ENCODE peak calls at places on chromosome 11, in six cellular contexts. F, R, L, P, C and T are unnamed samples.

GRCh38 chr11:125304111-125304639 is 139.6 kb downstream of the PKNOX2 start:
- DNase-seq in F (peak), R (no peak), L (no peak), P (no peak), C (no peak), T (no peak)

GRCh38 chr11:75558939-75559843 is 2.9 kb upstream of the SERPINH1 start:
- DNase-seq in F (no peak), R (no peak), L (no peak), P (no peak), C (no peak), T (peak)

GRCh38 chr11:134571301-134571700 is 159.3 kb upstream of the B3GAT1 start:
- DNase-seq in F (no peak), R (no peak), L (no peak), P (no peak), C (no peak), T (no peak)

GRCh38 chr11:35389897-35390462 is 29.4 kb downstream of the SLC1A2 start:
- DNase-seq in F (no peak), R (no peak), L (no peak), P (no peak), C (no peak), T (no peak)

GRCh38 chr11:64010783-64011182 is 24.5 kb downstream of the OTUB1 start:
- DNase-seq in F (no peak), R (no peak), L (no peak), P (no peak), C (no peak), T (no peak)

GRCh38 chr11:19763315-19763714 is 50.7 kb downstream of the NAV2 start:
- DNase-seq in F (no peak), R (no peak), L (no peak), P (no peak), C (no peak), T (no peak)

GRCh38 chr11:64869571-64870175 is 8.7 kb downstream of the EHD1 start:
- DNase-seq in F (peak), R (no peak), L (no peak), P (no peak), C (no peak), T (no peak)

GRCh38 chr11:121467965-121468364 is 15.2 kb upstream of the SORL1-AS1 start:
- DNase-seq in F (peak), R (peak), L (peak), P (peak), C (no peak), T (peak)

GRCh38 chr11:91926967-91927366 is 297.7 kb upstream of the FAT3 start:
- DNase-seq in F (no peak), R (no peak), L (no peak), P (no peak), C (no peak), T (no peak)

GRCh38 chr11:29120329-29120695 is 896.5 kb downstream of the KCNA4 start:
- DNase-seq in F (no peak), R (no peak), L (no peak), P (no peak), C (no peak), T (no peak)

GRCh38 chr11:119114351-119114750 is 7.0 kb upstream of the HINFP start:
- DNase-seq in F (no peak), R (no peak), L (no peak), P (no peak), C (no peak), T (no peak)

GRCh38 chr11:113465786-113466185 is 9.4 kb downstream of the DRD2 start:
- DNase-seq in F (no peak), R (no peak), L (no peak), P (no peak), C (no peak), T (no peak)

GRCh38 chr11:48055292-48056132 is 75.2 kb downstream of the PTPRJ start:
- DNase-seq in F (no peak), R (no peak), L (peak), P (no peak), C (no peak), T (peak)

GRCh38 chr11:70612459-70613141 is 214.3 kb downstream of the CTTN start:
- DNase-seq in F (no peak), R (no peak), L (no peak), P (no peak), C (no peak), T (no peak)

GRCh38 chr11:85170184-85170583 is 457.0 kb downstream of the DLG2 start:
- DNase-seq in F (no peak), R (no peak), L (no peak), P (no peak), C (no peak), T (no peak)

GRCh38 chr11:88059326-88059725 is 115.9 kb downstream of the RAB38 start:
- DNase-seq in F (no peak), R (no peak), L (no peak), P (no peak), C (no peak), T (no peak)

GRCh38 chr11:128852327-128853023 is 14.6 kb downstream of the KCNJ1 start:
- DNase-seq in F (no peak), R (no peak), L (no peak), P (no peak), C (no peak), T (no peak)

GRCh38 chr11:79579063-79579462 is 138.2 kb upstream of the TENM4 start:
- DNase-seq in F (peak), R (no peak), L (no peak), P (no peak), C (no peak), T (no peak)

GRCh38 chr11:112770487-112770886 is 190.7 kb upstream of the NCAM1 start:
- DNase-seq in F (no peak), R (no peak), L (no peak), P (peak), C (peak), T (no peak)

GRCh38 chr11:30533445-30533947 is 52.7 kb downstream of the MPPED2 start:
- DNase-seq in F (peak), R (no peak), L (no peak), P (no peak), C (no peak), T (no peak)

GRCh38 chr11:86917577-86917976 is 37.6 kb downstream of the FZD4 start:
- DNase-seq in F (no peak), R (no peak), L (no peak), P (no peak), C (no peak), T (no peak)

GRCh38 chr11:69079891-69080290 is 31.2 kb downstream of the TPCN2 start:
- DNase-seq in F (no peak), R (no peak), L (no peak), P (no peak), C (no peak), T (peak)

GRCh38 chr11:86818466-86819282 is 18.3 kb downstream of the PRSS23 start:
- DNase-seq in F (peak), R (no peak), L (no peak), P (no peak), C (no peak), T (no peak)

GRCh38 chr11:20087118-20087521 is 73.2 kb downstream of the DBX1 start:
- DNase-seq in F (no peak), R (no peak), L (no peak), P (no peak), C (no peak), T (no peak)

GRCh38 chr11:123258877-123259276 is 63.8 kb upstream of the CLMP start:
- DNase-seq in F (no peak), R (no peak), L (no peak), P (no peak), C (no peak), T (no peak)

GRCh38 chr11:83549984-83550667 is 264.0 kb upstream of the CCDC90B start:
- DNase-seq in F (no peak), R (no peak), L (no peak), P (no peak), C (no peak), T (no peak)

GRCh38 chr11:126346586-126346940 is 8.9 kb upstream of the ST3GAL4 start:
- DNase-seq in F (no peak), R (no peak), L (no peak), P (no peak), C (no peak), T (no peak)

GRCh38 chr11:61390161-61390560 is 2.2 kb upstream of the TMEM216 start:
- DNase-seq in F (no peak), R (no peak), L (no peak), P (no peak), C (no peak), T (no peak)

GRCh38 chr11:13000721-13001120 is 8.4 kb upstream of the RASSF10 start:
- DNase-seq in F (no peak), R (no peak), L (no peak), P (no peak), C (no peak), T (no peak)

GRCh38 chr11:57779275-57779674 is 17.7 kb downstream of the CTNND1 start:
- DNase-seq in F (no peak), R (no peak), L (no peak), P (no peak), C (no peak), T (no peak)

GRCh38 chr11:19597194-19597593 is 115.4 kb upstream of the NAV2 start:
- DNase-seq in F (no peak), R (no peak), L (no peak), P (no peak), C (no peak), T (no peak)

GRCh38 chr11:118200901-118201680 is 23.7 kb downstream of the JAML start:
- DNase-seq in F (no peak), R (no peak), L (peak), P (no peak), C (no peak), T (no peak)

GRCh38 chr11:35418282-35418846 is 994 bp downstream of the SLC1A2 start:
- DNase-seq in F (peak), R (no peak), L (peak), P (peak), C (no peak), T (peak)

GRCh38 chr11:62850911-62851806 is 11.8 kb upstream of the WDR74 start:
- DNase-seq in F (peak), R (no peak), L (peak), P (no peak), C (no peak), T (no peak)

GRCh38 chr11:2377511-2378443 is 667 bp downstream of the CD81 start:
- DNase-seq in F (peak), R (peak), L (peak), P (peak), C (no peak), T (peak)

GRCh38 chr11:133964946-133965632 is 8.3 kb upstream of the IGSF9B start:
- DNase-seq in F (no peak), R (no peak), L (no peak), P (no peak), C (no peak), T (no peak)

GRCh38 chr11:55357560-55358184 is 10.1 kb upstream of the OR4A15 start:
- DNase-seq in F (peak), R (no peak), L (no peak), P (no peak), C (no peak), T (no peak)